ENCODE peak calls at places on chromosome 2, in four cellular contexts. One of them, this sample, is unnamed.

GRCh38 chr2:234257859-234258561 is 207.5 kb downstream of the SPP2 start:
- DNase-seq in CD4-positive, alpha-beta T cell: no peak
- DNase-seq in RWPE1: peak
- DNase-seq in IMR-90: peak
- DNase-seq in this sample: peak

GRCh38 chr2:219713110-219713509 is 85.7 kb downstream of the SLC4A3 start:
- DNase-seq in RWPE1: no peak
- DNase-seq in CD4-positive, alpha-beta T cell: no peak
- DNase-seq in IMR-90: peak
- DNase-seq in this sample: peak

GRCh38 chr2:86790828-86791561 is at the start of gene CD8A:
- DNase-seq in CD4-positive, alpha-beta T cell: no peak
- DNase-seq in IMR-90: peak
- DNase-seq in RWPE1: no peak
- DNase-seq in this sample: no peak

GRCh38 chr2:235946590-235946989 is 221.6 kb downstream of the GBX2 start:
- DNase-seq in CD4-positive, alpha-beta T cell: no peak
- DNase-seq in RWPE1: no peak
- DNase-seq in IMR-90: no peak
- DNase-seq in this sample: no peak

GRCh38 chr2:121532347-121532766 is 1.7 kb downstream of the RNU4ATAC start:
- DNase-seq in IMR-90: peak
- DNase-seq in RWPE1: no peak
- DNase-seq in CD4-positive, alpha-beta T cell: no peak
- DNase-seq in this sample: peak

GRCh38 chr2:46460991-46461715 is 18.2 kb upstream of the TMEM247 start:
- DNase-seq in CD4-positive, alpha-beta T cell: peak
- DNase-seq in RWPE1: peak
- DNase-seq in IMR-90: peak
- DNase-seq in this sample: peak

GRCh38 chr2:23622466-23622865 is 237.5 kb downstream of the KLHL29 start:
- DNase-seq in IMR-90: no peak
- DNase-seq in CD4-positive, alpha-beta T cell: no peak
- DNase-seq in RWPE1: no peak
- DNase-seq in this sample: no peak

GRCh38 chr2:198309673-198310280 is 505.4 kb downstream of the PLCL1 start:
- DNase-seq in CD4-positive, alpha-beta T cell: peak
- DNase-seq in IMR-90: peak
- DNase-seq in RWPE1: peak
- DNase-seq in this sample: peak

GRCh38 chr2:225182126-225182525 is 139.9 kb upstream of the DOCK10 start:
- DNase-seq in CD4-positive, alpha-beta T cell: no peak
- DNase-seq in RWPE1: no peak
- DNase-seq in IMR-90: no peak
- DNase-seq in this sample: no peak

GRCh38 chr2:229445013-229445412 is 173.9 kb upstream of the PID1 start:
- DNase-seq in RWPE1: peak
- DNase-seq in CD4-positive, alpha-beta T cell: no peak
- DNase-seq in IMR-90: peak
- DNase-seq in this sample: peak

GRCh38 chr2:47690132-47690531 is 92.8 kb upstream of the MSH6 start:
- DNase-seq in IMR-90: no peak
- DNase-seq in CD4-positive, alpha-beta T cell: no peak
- DNase-seq in RWPE1: no peak
- DNase-seq in this sample: no peak

GRCh38 chr2:109454304-109454703 is 159.5 kb downstream of the SEPTIN10 start:
- DNase-seq in IMR-90: no peak
- DNase-seq in RWPE1: no peak
- DNase-seq in CD4-positive, alpha-beta T cell: no peak
- DNase-seq in this sample: no peak

GRCh38 chr2:165239230-165239629 is at the start of gene SCN2A:
- DNase-seq in RWPE1: peak
- DNase-seq in IMR-90: peak
- DNase-seq in CD4-positive, alpha-beta T cell: no peak
- DNase-seq in this sample: peak

GRCh38 chr2:165238295-165238694 is 919 bp upstream of the SCN2A start:
- DNase-seq in RWPE1: no peak
- DNase-seq in CD4-positive, alpha-beta T cell: no peak
- DNase-seq in IMR-90: peak
- DNase-seq in this sample: no peak

GRCh38 chr2:165237056-165237455 is 2.2 kb upstream of the SCN2A start:
- DNase-seq in RWPE1: no peak
- DNase-seq in IMR-90: no peak
- DNase-seq in CD4-positive, alpha-beta T cell: no peak
- DNase-seq in this sample: no peak

GRCh38 chr2:165239826-165240618 is 808 bp downstream of the SCN2A start:
- DNase-seq in CD4-positive, alpha-beta T cell: no peak
- DNase-seq in IMR-90: no peak
- DNase-seq in RWPE1: no peak
- DNase-seq in this sample: no peak

DNA sequence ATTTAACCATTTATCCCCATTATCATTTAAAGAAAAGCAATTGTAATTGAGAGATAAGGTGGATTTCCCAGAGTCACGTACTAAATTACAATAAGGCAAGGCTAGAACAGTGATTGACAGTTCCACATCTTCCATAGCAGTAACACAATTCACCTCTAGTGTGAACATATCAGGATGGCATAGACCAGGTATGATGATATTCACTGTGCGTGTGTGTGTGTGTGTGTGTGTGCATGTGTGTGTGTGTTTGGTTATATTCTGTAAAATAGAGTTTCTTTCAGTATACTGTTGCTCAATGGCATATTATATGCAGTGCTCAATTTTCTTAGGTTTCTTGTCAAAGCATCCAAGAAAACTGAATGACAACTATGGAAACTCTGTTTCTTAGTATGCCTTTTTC is 1.7 kb downstream of the SCN2A start:
- DNase-seq in IMR-90: no peak
- DNase-seq in RWPE1: no peak
- DNase-seq in CD4-positive, alpha-beta T cell: no peak
- DNase-seq in this sample: no peak
- TF ChIP-seq CTCF in IMR-90: no peak
- TF ChIP-seq CTCF in RWPE1: no peak
- TF ChIP-seq CTCF in CD4-positive, alpha-beta T cell: no peak
- TF ChIP-seq CTCF in this sample: no peak

DNA sequence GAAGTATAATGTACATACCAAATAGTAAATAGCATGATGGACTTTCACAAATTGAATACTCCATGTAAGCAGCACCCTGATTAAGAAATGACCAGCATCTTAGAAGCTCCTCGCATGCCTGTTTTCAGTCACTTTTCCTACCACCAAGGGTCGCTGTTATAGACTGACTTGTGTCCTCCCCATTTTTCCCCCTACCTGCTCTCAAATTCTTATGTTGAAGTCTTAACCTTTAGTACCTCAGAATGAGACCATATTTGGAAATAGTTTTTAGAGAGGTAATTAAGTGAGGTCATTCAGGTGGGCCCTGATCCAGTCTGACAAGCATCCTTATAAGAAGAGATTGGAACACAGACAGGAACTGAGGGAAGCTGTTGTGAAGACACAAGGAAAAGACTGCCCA is 125.9 kb downstream of the LYPD6 start:
- DNase-seq in CD4-positive, alpha-beta T cell: no peak
- DNase-seq in RWPE1: no peak
- DNase-seq in IMR-90: no peak
- DNase-seq in this sample: no peak
- TF ChIP-seq CTCF in CD4-positive, alpha-beta T cell: no peak
- TF ChIP-seq CTCF in RWPE1: no peak
- TF ChIP-seq CTCF in IMR-90: no peak
- TF ChIP-seq CTCF in this sample: peak

GRCh38 chr2:128319773-128320608 is 1.3 kb upstream of the HS6ST1 start:
- DNase-seq in CD4-positive, alpha-beta T cell: no peak
- DNase-seq in RWPE1: no peak
- DNase-seq in IMR-90: no peak
- DNase-seq in this sample: no peak
- TF ChIP-seq CTCF in CD4-positive, alpha-beta T cell: no peak
- TF ChIP-seq CTCF in RWPE1: no peak
- TF ChIP-seq CTCF in IMR-90: no peak
- TF ChIP-seq CTCF in this sample: no peak

GRCh38 chr2:237639441-237640220 is 12.2 kb downstream of the LRRFIP1 start:
- DNase-seq in CD4-positive, alpha-beta T cell: no peak
- DNase-seq in IMR-90: no peak
- DNase-seq in RWPE1: no peak
- DNase-seq in this sample: no peak
- TF ChIP-seq CTCF in CD4-positive, alpha-beta T cell: no peak
- TF ChIP-seq CTCF in IMR-90: no peak
- TF ChIP-seq CTCF in RWPE1: no peak
- TF ChIP-seq CTCF in this sample: no peak

GRCh38 chr2:9950521-9951271 is 797 bp upstream of the GRHL1 start:
- DNase-seq in IMR-90: no peak
- DNase-seq in RWPE1: peak
- DNase-seq in CD4-positive, alpha-beta T cell: peak
- DNase-seq in this sample: no peak
- TF ChIP-seq CTCF in IMR-90: peak
- TF ChIP-seq CTCF in RWPE1: peak
- TF ChIP-seq CTCF in CD4-positive, alpha-beta T cell: no peak
- TF ChIP-seq CTCF in this sample: peak

DNA sequence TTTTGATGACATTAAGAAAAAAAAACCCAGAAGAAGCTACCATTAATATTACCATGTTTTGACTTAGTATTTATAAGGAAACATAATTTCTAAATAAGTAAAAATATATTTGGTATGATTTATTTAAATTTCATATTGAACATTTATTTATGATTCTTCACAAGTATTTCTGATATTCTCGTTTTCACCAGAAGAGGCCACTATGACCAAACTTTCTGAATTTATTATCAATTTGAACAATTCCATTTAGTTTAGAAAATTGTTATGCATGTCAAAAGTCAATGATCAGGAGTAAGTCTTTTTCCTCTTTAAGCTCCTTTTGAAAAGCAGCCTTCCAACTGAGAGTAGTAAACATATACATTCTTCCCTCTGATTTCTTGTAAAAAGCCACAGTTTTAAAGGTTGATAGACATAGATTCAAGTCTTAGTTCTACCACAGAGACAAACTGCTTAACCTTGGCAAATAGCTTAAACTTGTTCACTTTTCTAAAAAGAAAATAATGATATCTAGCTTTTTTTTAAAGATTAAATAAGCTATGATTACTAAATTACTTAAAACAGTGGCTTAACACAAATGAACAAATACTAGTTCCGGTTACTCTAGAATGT is 329.9 kb downstream of the TRIB2 start:
- DNase-seq in RWPE1: no peak
- DNase-seq in CD4-positive, alpha-beta T cell: no peak
- DNase-seq in IMR-90: peak
- DNase-seq in this sample: peak
- TF ChIP-seq CTCF in RWPE1: peak
- TF ChIP-seq CTCF in CD4-positive, alpha-beta T cell: peak
- TF ChIP-seq CTCF in IMR-90: peak
- TF ChIP-seq CTCF in this sample: peak

DNA sequence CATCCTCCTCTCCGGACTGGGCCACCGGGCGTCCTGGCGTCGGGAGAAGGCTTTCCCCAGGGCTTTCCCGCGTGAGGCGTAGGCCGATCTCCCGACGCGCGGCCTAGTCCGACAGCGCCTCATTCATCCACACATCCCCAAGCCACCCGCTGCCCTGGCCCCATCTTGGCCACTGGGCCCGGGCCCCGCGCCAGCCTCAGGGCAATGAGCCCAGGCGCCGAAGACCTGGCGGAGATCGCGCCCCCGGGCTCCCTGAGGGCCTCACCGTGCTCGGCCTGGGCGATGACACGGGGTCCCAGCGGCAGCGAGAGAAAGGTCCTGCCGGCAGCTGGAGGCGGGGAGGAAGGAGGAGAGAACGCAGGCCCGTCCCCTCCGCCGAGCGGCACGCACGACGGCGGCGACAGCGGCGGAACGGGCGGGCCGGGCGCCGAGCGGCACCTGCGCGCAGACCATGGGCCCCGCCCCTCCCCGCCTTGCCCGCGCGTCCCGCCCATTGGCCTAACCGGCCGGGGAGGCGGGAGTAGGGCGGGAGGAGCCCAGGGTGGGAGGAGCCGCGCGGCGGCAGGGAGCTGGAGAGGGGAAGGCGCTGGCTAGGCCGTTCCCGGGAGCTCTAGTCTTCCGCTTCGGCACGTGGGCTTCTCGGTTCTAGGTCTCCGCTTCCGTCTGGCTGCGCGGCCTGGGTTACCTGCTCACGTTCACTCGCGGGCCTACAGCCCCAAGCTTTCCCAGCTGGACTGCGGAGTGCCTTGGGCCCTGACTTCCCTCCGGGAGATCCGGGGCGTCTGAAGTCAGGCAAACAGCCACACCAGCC is at the start of gene OLA1:
- DNase-seq in CD4-positive, alpha-beta T cell: peak
- DNase-seq in RWPE1: peak
- DNase-seq in IMR-90: peak
- DNase-seq in this sample: peak
- TF ChIP-seq CTCF in CD4-positive, alpha-beta T cell: no peak
- TF ChIP-seq CTCF in RWPE1: no peak
- TF ChIP-seq CTCF in IMR-90: no peak
- TF ChIP-seq CTCF in this sample: no peak

DNA sequence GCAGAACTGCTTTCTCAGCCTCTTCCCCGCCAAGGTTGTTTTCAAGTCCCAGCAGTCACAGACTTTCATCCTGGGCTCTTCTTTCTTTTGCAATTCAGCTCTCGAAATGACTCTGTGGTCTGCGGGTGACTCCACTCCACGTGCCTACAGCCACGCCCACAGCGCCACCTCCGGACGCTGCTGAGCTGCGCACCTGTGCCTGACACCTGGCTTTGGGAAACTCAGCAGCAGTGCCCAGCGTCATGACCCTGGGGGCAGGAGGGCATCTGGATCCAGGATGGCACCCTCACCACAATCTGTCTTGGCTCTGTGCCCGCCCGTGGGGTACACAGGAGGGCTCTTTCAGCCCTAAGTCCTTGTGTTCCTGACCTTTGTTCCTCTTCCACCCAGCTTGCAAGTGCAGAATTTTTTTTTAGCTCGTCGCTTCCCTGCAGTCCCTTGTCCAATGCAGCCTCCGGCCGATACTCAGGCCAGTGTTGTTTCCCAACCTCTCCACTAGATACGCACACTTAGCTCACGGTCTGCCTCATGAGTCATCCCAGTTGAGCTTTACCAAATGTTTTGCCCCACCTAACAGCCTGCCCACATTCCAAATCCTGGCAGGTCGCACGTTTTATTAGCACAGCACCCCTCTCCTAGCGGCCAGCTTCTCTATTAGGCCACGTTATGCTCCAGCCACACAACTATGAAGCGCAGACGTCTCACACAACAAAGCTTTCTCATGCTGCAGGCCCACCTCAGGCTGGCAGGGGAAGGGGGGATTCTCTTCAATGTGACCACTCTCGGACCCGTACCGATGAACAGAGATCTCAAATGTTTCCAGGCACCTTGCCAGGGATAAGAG is 6.5 kb upstream of the CAPN10 start:
- DNase-seq in RWPE1: peak
- DNase-seq in IMR-90: peak
- DNase-seq in CD4-positive, alpha-beta T cell: peak
- DNase-seq in this sample: peak
- TF ChIP-seq CTCF in RWPE1: peak
- TF ChIP-seq CTCF in IMR-90: no peak
- TF ChIP-seq CTCF in CD4-positive, alpha-beta T cell: peak
- TF ChIP-seq CTCF in this sample: peak